ENCODE peak calls at places on chromosomes 12 and 14, in six cellular contexts. N is ecto neural progenitor cell, V is neural progenitor cell, H is left ventricle myocardium superior, G is NAMALWA, W is HT1080. X is an unnamed sample.

GRCh38 chr12:57632369-57632897 is 568 bp downstream of the B4GALNT1 start:
- DNase-seq in W (no peak), N (peak), V (peak), H (no peak), G (peak), X (no peak)

GRCh38 chr12:53410951-53411350 is 12.7 kb upstream of the AMHR2 start:
- DNase-seq in W (no peak), G (no peak), H (no peak), V (no peak), N (no peak), X (no peak)

GRCh38 chr14:26851793-26852192 is 254.0 kb upstream of the NOVA1 start:
- DNase-seq in G (no peak), V (no peak), W (no peak), H (no peak), N (no peak), X (no peak)

GRCh38 chr12:64522807-64523206 is 70.9 kb downstream of the TBK1 start:
- DNase-seq in N (no peak), W (no peak), G (no peak), H (no peak), V (no peak), X (no peak)

GRCh38 chr14:31283568-31284252 is 76.1 kb upstream of the HECTD1 start:
- DNase-seq in V (no peak), W (no peak), N (no peak), G (no peak), H (no peak), X (no peak)

GRCh38 chr12:75599061-75599460 is 87.7 kb upstream of the KRR1 start:
- DNase-seq in V (no peak), G (no peak), N (no peak), H (no peak), W (no peak), X (no peak)

GRCh38 chr12:67928621-67929369 is 60.5 kb upstream of the IFNG-AS1 start:
- DNase-seq in V (no peak), W (no peak), H (no peak), G (no peak), N (no peak), X (no peak)

GRCh38 chr12:49720214-49720613 is 13.0 kb upstream of the FMNL3 start:
- DNase-seq in H (no peak), V (no peak), G (peak), W (no peak), N (no peak), X (peak)

GRCh38 chr12:125185311-125185739 is 120.1 kb downstream of the AACS start:
- DNase-seq in V (peak), N (peak), G (no peak), W (no peak), H (no peak), X (no peak)

GRCh38 chr12:109739747-109740693 is 26.4 kb downstream of the FAM222A start:
- DNase-seq in V (peak), N (peak), G (peak), W (no peak), H (peak), X (peak)

GRCh38 chr12:51871126-51871525 is 16.8 kb upstream of the ANKRD33 start:
- DNase-seq in H (peak), V (no peak), G (peak), N (no peak), W (no peak), X (no peak)

GRCh38 chr12:28966049-28966778 is 182.9 kb upstream of the FAR2 start:
- DNase-seq in G (no peak), W (no peak), N (no peak), H (peak), V (peak), X (no peak)

GRCh38 chr12:4717806-4718205 is 2.4 kb upstream of the GALNT8 start:
- DNase-seq in W (no peak), N (no peak), G (no peak), H (no peak), V (no peak), X (peak)

GRCh38 chr12:123910057-123910456 is 62.6 kb downstream of the CCDC92 start:
- DNase-seq in G (no peak), H (no peak), N (no peak), W (no peak), V (no peak), X (no peak)

GRCh38 chr14:21498540-21499526 is 12.3 kb downstream of the METTL3 start:
- DNase-seq in G (peak), N (no peak), H (no peak), W (peak), V (peak), X (peak)

GRCh38 chr12:13177896-13178295 is 18.6 kb upstream of the EMP1 start:
- DNase-seq in V (no peak), H (no peak), W (no peak), N (peak), G (no peak), X (no peak)

GRCh38 chr12:10617868-10618267 is 4.5 kb upstream of the MAGOHB start:
- DNase-seq in G (no peak), V (no peak), N (no peak), H (no peak), W (no peak), X (no peak)

GRCh38 chr14:102996941-102997340 is 60.4 kb downstream of the CDC42BPB start:
- DNase-seq in G (no peak), N (no peak), V (no peak), W (no peak), H (no peak), X (no peak)

GRCh38 chr12:94977766-94978468 is 25.6 kb downstream of the NDUFA12 start:
- DNase-seq in W (no peak), N (no peak), V (no peak), H (no peak), G (no peak), X (no peak)

GRCh38 chr14:84750763-84751554 is 779.0 kb upstream of the FLRT2 start:
- DNase-seq in V (no peak), N (no peak), H (no peak), W (peak), G (no peak), X (no peak)

GRCh38 chr12:112599871-112600270 is 181.1 kb downstream of the PTPN11 start:
- DNase-seq in W (no peak), H (no peak), G (no peak), V (no peak), N (no peak), X (no peak)

GRCh38 chr14:66361013-66361412 is 125.2 kb upstream of the CCDC196 start:
- DNase-seq in N (no peak), H (no peak), W (no peak), G (no peak), V (no peak), X (no peak)

GRCh38 chr12:76462668-76463224 is 96.8 kb downstream of the OSBPL8 start:
- DNase-seq in H (no peak), G (no peak), V (no peak), N (no peak), W (no peak), X (no peak)

GRCh38 chr14:73008501-73008900 is 18.4 kb downstream of the ZFYVE1 start:
- DNase-seq in V (no peak), G (no peak), H (no peak), N (no peak), W (no peak), X (no peak)

GRCh38 chr12:8034802-8035201 is 2.3 kb downstream of the FOXJ2 start:
- DNase-seq in N (no peak), W (no peak), V (no peak), G (no peak), H (no peak), X (no peak)

GRCh38 chr12:42525444-42525843 is 64.1 kb downstream of the PRICKLE1 start:
- DNase-seq in N (no peak), V (no peak), G (no peak), H (no peak), W (no peak), X (no peak)

GRCh38 chr12:116962197-116962596 is 51.4 kb downstream of the FBXW8 start:
- DNase-seq in W (no peak), V (peak), H (no peak), G (no peak), N (no peak), X (peak)